ENCODE peak calls at places on chromosomes 2 and 18, in four cellular contexts. U is kidney, W is psoas muscle, T is tibial artery. K is an unnamed sample.

GRCh38 chr2:105104208-105104731 is 66.4 kb downstream of the MRPS9 start:
- DNase-seq in U (no peak), W (no peak), T (no peak), K (no peak)

GRCh38 chr2:178914259-178914849 is 107.1 kb upstream of the TTN start:
- DNase-seq in U (peak), W (peak), T (peak), K (no peak)

GRCh38 chr2:160486341-160486740 is 7.3 kb downstream of the RBMS1 start:
- DNase-seq in U (no peak), W (no peak), T (no peak), K (no peak)

GRCh38 chr18:80229342-80229741 is 18.0 kb downstream of the PARD6G start:
- DNase-seq in U (no peak), W (no peak), T (no peak), K (no peak)

GRCh38 chr2:44522846-44523245 is 161.1 kb downstream of the CAMKMT start:
- DNase-seq in U (no peak), W (no peak), T (no peak), K (no peak)

GRCh38 chr2:11395971-11396689 is 51.7 kb upstream of the ROCK2 start:
- DNase-seq in U (no peak), W (no peak), T (peak), K (no peak)

GRCh38 chr2:178258916-178259315 is 64.6 kb downstream of the OSBPL6 start:
- DNase-seq in U (no peak), W (no peak), T (no peak), K (no peak)

GRCh38 chr2:72138921-72139381 is 8.7 kb downstream of the CYP26B1 start:
- DNase-seq in U (peak), W (no peak), T (peak), K (no peak)

GRCh38 chr2:167484875-167485274 is 596.6 kb downstream of the XIRP2 start:
- DNase-seq in U (no peak), W (no peak), T (no peak), K (no peak)

GRCh38 chr2:84674586-84674985 is 158.3 kb downstream of the DNAH6 start:
- DNase-seq in U (peak), W (no peak), T (no peak), K (no peak)

GRCh38 chr18:8942021-8942908 is 160.2 kb upstream of the NDUFV2 start:
- DNase-seq in U (no peak), W (no peak), T (no peak), K (no peak)

GRCh38 chr2:121179467-121179866 is 105.5 kb downstream of the TFCP2L1 start:
- DNase-seq in U (no peak), W (no peak), T (no peak), K (no peak)

GRCh38 chr18:50817898-50818250 is 1.9 kb downstream of the MRO start:
- DNase-seq in U (no peak), W (no peak), T (no peak), K (no peak)

GRCh38 chr18:44955825-44956224 is 275.1 kb downstream of the SETBP1 start:
- DNase-seq in U (no peak), W (no peak), T (no peak), K (no peak)

GRCh38 chr2:120262761-120263428 is 10.2 kb downstream of the RALB start:
- DNase-seq in U (no peak), W (no peak), T (no peak), K (no peak)

GRCh38 chr2:219571311-219572236 is at the start of gene OBSL1:
- DNase-seq in U (peak), W (peak), T (peak), K (peak)

GRCh38 chr18:54335638-54336173 is 22.0 kb downstream of the STARD6 start:
- DNase-seq in U (no peak), W (no peak), T (no peak), K (no peak)

GRCh38 chr18:54327818-54328217 is 29.8 kb downstream of the STARD6 start:
- DNase-seq in U (no peak), W (no peak), T (no peak), K (no peak)

GRCh38 chr18:54329787-54330186 is 27.9 kb downstream of the STARD6 start:
- DNase-seq in U (no peak), W (no peak), T (no peak), K (no peak)

GRCh38 chr18:54330768-54331548 is 26.7 kb downstream of the STARD6 start:
- DNase-seq in U (no peak), W (no peak), T (no peak), K (no peak)
- TF ChIP-seq CTCF in U (no peak), W (no peak), T (no peak), K (no peak)

GRCh38 chr2:40823465-40823864 is 371.6 kb upstream of the SLC8A1 start:
- DNase-seq in U (no peak), W (no peak), T (no peak), K (no peak)

GRCh38 chr2:40814621-40815020 is 362.7 kb upstream of the SLC8A1 start:
- DNase-seq in U (no peak), W (no peak), T (no peak), K (no peak)

GRCh38 chr2:40824269-40824668 is 372.4 kb upstream of the SLC8A1 start:
- DNase-seq in U (no peak), W (no peak), T (no peak), K (no peak)

DNA sequence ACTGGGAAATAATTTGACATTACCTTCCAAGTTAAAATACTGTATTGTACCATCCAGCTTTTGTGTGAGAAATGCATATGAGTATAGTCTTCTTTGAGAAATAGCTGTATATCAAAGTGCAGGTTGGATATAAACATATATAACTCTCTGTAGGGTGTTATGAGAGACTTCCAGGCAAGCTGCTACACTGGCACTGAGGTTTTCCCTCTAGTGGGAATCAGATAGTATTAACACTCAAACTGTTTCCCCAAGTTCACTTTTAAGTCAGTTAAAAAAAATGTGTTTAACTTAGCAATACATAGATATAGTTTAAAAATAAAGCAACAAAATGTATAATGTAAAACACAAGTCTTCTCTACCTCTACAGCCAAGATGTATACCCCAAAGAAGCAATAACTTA is 368.4 kb upstream of the SLC8A1 start:
- DNase-seq in U (no peak), W (no peak), T (no peak), K (no peak)
- TF ChIP-seq CTCF in U (no peak), W (no peak), T (no peak), K (peak)

DNA sequence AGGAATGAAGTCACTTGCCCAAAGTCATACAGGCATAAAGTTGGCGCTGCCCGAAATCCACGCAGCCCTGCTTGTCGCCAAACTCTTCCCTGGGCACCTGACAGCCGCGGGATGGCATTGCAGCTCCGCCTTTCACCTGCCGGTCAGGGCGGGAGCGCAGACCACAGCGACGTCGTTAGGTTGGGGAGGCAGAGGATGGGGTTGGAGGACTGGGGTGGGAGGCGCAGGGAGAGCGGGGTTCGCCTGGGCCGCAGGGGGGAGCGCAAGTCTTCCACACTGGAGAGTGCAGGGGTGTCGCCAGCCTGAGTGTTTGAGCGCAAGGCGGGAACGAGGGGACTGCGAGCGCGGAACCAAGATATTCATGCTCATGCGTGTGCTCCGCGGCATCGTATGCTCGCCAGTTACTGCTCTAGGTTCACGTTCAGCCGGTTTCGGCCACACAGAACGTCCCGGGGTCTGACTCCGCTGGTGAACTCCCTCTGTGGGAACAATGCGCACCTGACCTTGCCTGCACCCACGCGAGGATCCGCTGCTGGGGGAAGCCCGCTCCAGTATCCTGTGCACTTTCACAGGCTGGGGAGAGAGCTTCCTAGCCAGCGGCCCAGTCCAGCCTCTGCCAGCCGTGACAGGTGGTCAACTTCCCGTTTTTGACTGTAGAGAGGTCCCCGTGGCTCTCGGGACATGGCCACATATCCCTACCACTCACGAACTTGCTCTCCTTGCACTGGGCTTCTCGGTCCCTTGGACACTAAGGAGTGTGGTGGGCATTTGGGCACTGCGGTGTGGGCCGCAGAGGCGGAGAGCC is 767 bp upstream of the NPPC start:
- DNase-seq in U (peak), W (no peak), T (peak), K (no peak)
- TF ChIP-seq CTCF in U (no peak), W (no peak), T (no peak), K (peak)

GRCh38 chr2:241836257-241836656 is 22.4 kb downstream of the PDCD1 start:
- DNase-seq in U (no peak), W (no peak), T (no peak), K (no peak)
- TF ChIP-seq CTCF in U (no peak), W (no peak), T (no peak), K (no peak)

GRCh38 chr2:236176951-236177350 is 8.8 kb upstream of the GBX2 start:
- DNase-seq in U (no peak), W (no peak), T (no peak), K (no peak)

GRCh38 chr2:236177967-236178909 is 10.1 kb upstream of the GBX2 start:
- DNase-seq in U (peak), W (peak), T (peak), K (no peak)

GRCh38 chr2:236174608-236175001 is 6.4 kb upstream of the GBX2 start:
- DNase-seq in U (no peak), W (no peak), T (no peak), K (no peak)

GRCh38 chr2:236177604-236177966 is 9.4 kb upstream of the GBX2 start:
- DNase-seq in U (peak), W (peak), T (no peak), K (no peak)

GRCh38 chr2:236176417-236176816 is 8.2 kb upstream of the GBX2 start:
- DNase-seq in U (no peak), W (no peak), T (no peak), K (no peak)
- TF ChIP-seq CTCF in U (peak), W (peak), T (no peak), K (peak)

GRCh38 chr18:28185121-28185520 is 8.2 kb upstream of the CDH2 start:
- DNase-seq in U (no peak), W (no peak), T (no peak), K (no peak)

GRCh38 chr18:28193177-28193778 is 16.3 kb upstream of the CDH2 start:
- DNase-seq in U (no peak), W (no peak), T (no peak), K (no peak)

GRCh38 chr18:28189400-28190239 is 12.7 kb upstream of the CDH2 start:
- DNase-seq in U (no peak), W (no peak), T (no peak), K (no peak)
- TF ChIP-seq CTCF in U (peak), W (peak), T (peak), K (peak)

GRCh38 chr2:196718796-196719564 is 79.5 kb downstream of the CCDC150 start:
- DNase-seq in U (peak), W (peak), T (no peak), K (no peak)
- TF ChIP-seq CTCF in U (no peak), W (no peak), T (no peak), K (peak)

GRCh38 chr18:59419386-59419785 is 60.3 kb upstream of the LMAN1 start:
- DNase-seq in U (no peak), W (no peak), T (no peak), K (no peak)
- TF ChIP-seq CTCF in U (no peak), W (no peak), T (no peak), K (no peak)

GRCh38 chr2:64770781-64771334 is 117.1 kb upstream of the SERTAD2 start:
- DNase-seq in U (no peak), W (peak), T (no peak), K (no peak)
- TF ChIP-seq CTCF in U (no peak), W (no peak), T (no peak), K (no peak)